ENCODE peak calls at places on chromosomes 5 and 9, in ten cellular contexts. S is hepatocyte; B is kidney; R is CD8-positive, alpha-beta T cell; G is cardiac muscle cell; N is OCI-LY7; J is breast epithelium; T is mammary epithelial cell; Z is upper lobe of right lung; M is tibial artery. W is an unnamed sample.

GRCh38 chr5:91219803-91220371 is 163.2 kb downstream of the ARRDC3 start:
- DNase-seq in S (peak; percentile 24), B (no peak), R (no peak), G (peak; percentile 72), N (peak; percentile 27), J (no peak), T (no peak), Z (no peak), M (no peak), W (no peak)

GRCh38 chr5:41414598-41414997 is 95.8 kb downstream of the PLCXD3 start:
- DNase-seq in S (peak; percentile 54), B (no peak), R (no peak), G (peak; percentile 94), N (no peak), J (no peak), T (peak; percentile 86), Z (no peak), M (peak; percentile 72), W (no peak)

GRCh38 chr5:175811594-175811993 is 59.8 kb upstream of the CPLX2 start:
- DNase-seq in S (no peak), B (no peak), R (no peak), G (no peak), N (no peak), J (no peak), T (no peak), Z (no peak), M (no peak), W (no peak)

GRCh38 chr9:95977366-95977765 is 101.9 kb downstream of the ERCC6L2 start:
- DNase-seq in S (no peak), B (no peak), R (no peak), G (no peak), N (no peak), J (no peak), T (no peak), Z (no peak), M (no peak), W (no peak)

GRCh38 chr5:66960373-66961137 is 236.0 kb downstream of the CD180 start:
- DNase-seq in S (peak; percentile 51), B (no peak), R (no peak), G (peak; percentile 46), N (no peak), J (no peak), T (peak; percentile 2), Z (no peak), M (no peak), W (no peak)

GRCh38 chr5:125209650-125210049 is 463.2 kb upstream of the ZNF608 start:
- DNase-seq in S (no peak), B (no peak), R (no peak), G (no peak), N (no peak), J (no peak), T (no peak), Z (no peak), M (peak; percentile 21), W (no peak)

GRCh38 chr5:154505567-154505966 is 27.5 kb upstream of the HAND1 start:
- DNase-seq in S (no peak), B (no peak), R (no peak), G (no peak), N (no peak), J (no peak), T (no peak), Z (peak; percentile 32), M (no peak), W (no peak)

GRCh38 chr5:14830210-14831005 is 41.2 kb downstream of the ANKH start:
- DNase-seq in S (no peak), B (no peak), R (no peak), G (peak; percentile 46), N (no peak), J (no peak), T (peak; percentile 12), Z (no peak), M (no peak), W (no peak)

GRCh38 chr9:95005276-95006141 is 279.0 kb downstream of the AOPEP start:
- DNase-seq in S (no peak), B (no peak), R (no peak), G (no peak), N (no peak), J (no peak), T (peak; percentile 38), Z (no peak), M (no peak), W (no peak)

GRCh38 chr5:79157289-79157688 is 45.7 kb downstream of the BHMT start:
- DNase-seq in S (no peak), B (no peak), R (no peak), G (no peak), N (no peak), J (no peak), T (peak; percentile 41), Z (no peak), M (no peak), W (no peak)

GRCh38 chr5:150214289-150214688 is 24.4 kb downstream of the SLC6A7 start:
- DNase-seq in S (no peak), B (peak; percentile 55), R (no peak), G (peak; percentile 27), N (no peak), J (no peak), T (no peak), Z (no peak), M (peak; percentile 51), W (no peak)

GRCh38 chr5:66367814-66368541 is 223.9 kb downstream of the SREK1 start:
- DNase-seq in S (no peak), B (no peak), R (no peak), G (no peak), N (no peak), J (no peak), T (no peak), Z (no peak), M (no peak), W (no peak)

GRCh38 chr9:110050925-110051355 is 157.0 kb downstream of the C9orf152 start:
- DNase-seq in S (no peak), B (no peak), R (no peak), G (peak; percentile 84), N (peak; percentile 69), J (no peak), T (peak; percentile 91), Z (no peak), M (peak; percentile 59), W (no peak)

GRCh38 chr9:29290519-29290918 is 1717.2 kb upstream of the C9orf72 start:
- DNase-seq in S (no peak), B (no peak), R (no peak), G (no peak), N (no peak), J (no peak), T (no peak), Z (no peak), M (no peak), W (no peak)

GRCh38 chr5:138517437-138517836 is 25.6 kb downstream of the ETF1 start:
- DNase-seq in S (no peak), B (no peak), R (no peak), G (no peak), N (no peak), J (no peak), T (no peak), Z (no peak), M (no peak), W (no peak)

GRCh38 chr9:108603141-108603540 is 252.6 kb downstream of the ACTL7B start:
- DNase-seq in S (peak; percentile 10), B (no peak), R (no peak), G (no peak), N (no peak), J (peak; percentile 63), T (peak; percentile 95), Z (no peak), M (no peak), W (no peak)

DNA sequence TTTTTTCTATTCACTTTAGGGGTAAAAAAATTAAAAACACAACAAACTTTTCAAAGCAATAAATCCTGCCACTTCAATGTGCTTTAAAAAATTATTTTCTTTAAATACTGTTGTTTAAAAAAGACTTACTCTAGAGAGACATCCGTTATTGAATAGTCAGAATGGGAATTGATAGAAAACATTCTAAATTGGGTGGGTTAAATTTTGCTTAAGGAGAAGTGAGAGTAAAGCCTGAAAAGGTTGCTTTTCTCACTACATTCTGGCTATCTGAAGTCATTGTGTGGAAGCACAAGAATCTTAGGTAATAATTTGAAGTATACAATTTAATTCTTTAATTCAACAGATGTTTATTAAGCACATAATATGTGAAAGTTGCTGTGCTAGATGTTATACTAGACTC is 509.3 kb downstream of the NR2F1-AS1 start:
- DNase-seq in S (no peak), B (no peak), R (no peak), G (no peak), N (no peak), J (no peak), T (no peak), Z (no peak), M (no peak), W (no peak)
- H3K27ac ChIP-seq in S (no peak overlapping the region), B (no peak overlapping the region), R (no peak overlapping the region), G (no peak overlapping the region), N (no peak overlapping the region), J (no peak overlapping the region), T (no peak overlapping the region), Z (no peak overlapping the region), M (no peak overlapping the region), W (no peak overlapping the region)

DNA sequence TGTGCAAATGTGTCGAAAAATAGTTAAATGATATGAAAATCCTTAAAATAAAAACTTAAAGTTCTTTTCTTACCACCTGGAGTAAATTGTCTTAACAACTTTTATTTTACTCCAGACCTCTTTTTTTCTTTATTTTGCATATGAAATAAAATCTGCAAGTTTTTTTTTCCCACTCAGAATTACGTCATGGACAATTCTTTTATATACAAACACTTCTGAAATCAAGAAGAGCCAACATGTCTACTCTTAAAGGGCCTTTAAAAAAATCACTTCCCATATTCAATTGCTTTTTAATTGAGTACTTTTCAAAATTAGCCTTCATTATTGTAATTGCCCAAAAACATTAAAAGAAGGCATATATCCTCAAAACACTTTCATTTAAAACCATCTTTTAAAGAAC is 37.7 kb upstream of the ZFAND5 start:
- DNase-seq in S (no peak), B (no peak), R (no peak), G (no peak), N (no peak), J (no peak), T (no peak), Z (no peak), M (no peak), W (no peak)
- H3K4me3 ChIP-seq in S (no peak overlapping the region), B (no peak overlapping the region), R (no peak overlapping the region), G (no peak overlapping the region), N (no peak overlapping the region), J (no peak overlapping the region), T (no peak overlapping the region), Z (no peak overlapping the region), M (no peak overlapping the region), W (no peak overlapping the region)

DNA sequence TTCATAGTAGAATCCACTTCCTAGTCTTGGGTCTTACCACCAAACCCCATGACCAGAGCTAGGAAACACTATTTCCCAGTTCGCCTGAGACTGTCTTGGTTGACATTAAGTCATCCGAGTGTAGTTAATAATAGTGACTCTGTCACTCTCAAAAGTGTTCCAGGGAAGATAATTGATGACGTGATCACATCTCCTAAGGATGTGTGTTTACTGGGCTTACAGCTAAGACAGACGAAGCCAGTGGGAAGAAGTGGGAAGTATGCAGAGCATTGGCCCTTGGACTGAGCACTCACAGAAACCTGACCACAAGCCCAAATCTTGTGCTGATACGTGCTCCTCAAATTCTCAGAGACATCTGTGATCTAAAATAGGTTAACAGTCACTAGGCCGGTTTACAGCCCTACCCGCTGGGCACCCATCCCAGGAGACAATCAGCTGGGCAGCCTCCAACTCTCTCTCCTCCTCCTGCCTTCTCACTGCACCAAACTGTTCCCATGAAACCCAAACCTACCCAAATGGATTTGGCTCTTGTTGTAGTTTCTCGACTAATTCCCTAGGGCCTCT is 316.6 kb downstream of the TLE1 start:
- DNase-seq in S (no peak), B (no peak), R (no peak), G (peak; percentile 53), N (no peak), J (no peak), T (no peak), Z (no peak), M (peak; percentile 27), W (peak; percentile 73)
- TF ChIP-seq CTCF in S (no peak), B (no peak), R (no peak), G (no peak), N (no peak), J (no peak), T (no peak), Z (no peak), M (no peak), W (no peak)

GRCh38 chr9:129481424-129481823 is 139.5 kb downstream of the C9orf50 start:
- DNase-seq in S (peak; percentile 14), B (no peak), R (no peak), G (no peak), N (no peak), J (no peak), T (no peak), Z (no peak), M (peak; percentile 33), W (no peak)
- H3K27ac ChIP-seq in S (peak overlapping the region; percentile 100), B (peak overlapping the region; percentile 99), R (no peak overlapping the region), G (peak overlapping the region; percentile 99), N (no peak overlapping the region), J (peak overlapping the region; percentile 100), T (no peak overlapping the region), Z (peak overlapping the region; percentile 100), M (peak overlapping the region; percentile 100), W (peak overlapping the region; percentile 100)

W was measured in ascending aorta.